ENCODE peak calls at places on chromosome 18, in seven cellular contexts. Q is NCI-H748 treated with DMSO at 0.1 percent for 48 hours; C is activated CD4-positive, alpha-beta T cell treated with anti-CD3 and anti-CD28 coated beads, Interleukin-2, amount 50 U/mL, for 24 hours; B is NCI-H1092 treated with DMSO at 0.1 percent for 48 hours; L is kidney tubule cell; T is sigmoid colon; J is NAMALWA. P is an unnamed sample.
A peak's percentile ranks its signal among the peaks of the same experiment; 100 is the strongest.

GRCh38 chr18:62957885-62958472 is 242.6 kb downstream of the PHLPP1 start:
- DNase-seq in Q (peak; percentile 47), C (peak; percentile 7), B (peak; percentile 67), L (peak; percentile 61), T (no peak), J (peak; percentile 66), P (peak; percentile 36)

GRCh38 chr18:79571221-79572092 is 108.1 kb upstream of the CTDP1 start:
- DNase-seq in Q (no peak), C (no peak), B (no peak), L (no peak), T (peak; percentile 53), J (no peak), P (no peak)

GRCh38 chr18:67813380-67814028 is 297.0 kb upstream of the DSEL start:
- DNase-seq in Q (no peak), C (no peak), B (no peak), L (no peak), T (no peak), J (no peak), P (no peak)

GRCh38 chr18:28080876-28081300 is 96.0 kb downstream of the CDH2 start:
- DNase-seq in Q (no peak), C (no peak), B (no peak), L (peak; percentile 94), T (no peak), J (peak; percentile 5), P (no peak)

GRCh38 chr18:902179-902718 is 2.4 kb upstream of the ADCYAP1 start:
- DNase-seq in Q (peak; percentile 73), C (no peak), B (peak; percentile 14), L (peak; percentile 32), T (no peak), J (peak; percentile 2), P (no peak)

GRCh38 chr18:33356735-33357134 is 83.8 kb downstream of the CCDC178 start:
- DNase-seq in Q (no peak), C (no peak), B (no peak), L (no peak), T (no peak), J (no peak), P (no peak)

GRCh38 chr18:2223859-2224258 is 347.4 kb downstream of the METTL4 start:
- DNase-seq in Q (peak; percentile 74), C (no peak), B (peak; percentile 5), L (peak; percentile 49), T (no peak), J (peak; percentile 43), P (peak; percentile 33)

GRCh38 chr18:69840445-69840844 is 107.2 kb downstream of the CD226 start:
- DNase-seq in Q (no peak), C (no peak), B (no peak), L (no peak), T (no peak), J (no peak), P (no peak)

GRCh38 chr18:43279015-43279758 is 1.9 kb upstream of the SYT4 start:
- DNase-seq in Q (peak; percentile 99), C (no peak), B (peak; percentile 91), L (peak; percentile 5), T (no peak), J (peak; percentile 70), P (no peak)

GRCh38 chr18:48827321-48828200 is 123.2 kb downstream of the SMAD7 start:
- DNase-seq in Q (peak; percentile 78), C (no peak), B (peak; percentile 93), L (no peak), T (peak; percentile 61), J (no peak), P (no peak)

GRCh38 chr18:35811896-35812295 is 160.6 kb upstream of the RMP24 start:
- DNase-seq in Q (peak; percentile 19), C (no peak), B (no peak), L (no peak), T (no peak), J (no peak), P (no peak)

GRCh38 chr18:75464356-75464755 is 36.9 kb upstream of the SMIM21 start:
- DNase-seq in Q (no peak), C (no peak), B (no peak), L (no peak), T (no peak), J (no peak), P (no peak)

GRCh38 chr18:76256897-76257500 is 238.0 kb downstream of the ZNF516 start:
- DNase-seq in Q (peak; percentile 37), C (no peak), B (peak; percentile 68), L (peak; percentile 55), T (no peak), J (peak; percentile 35), P (no peak)

GRCh38 chr18:23369231-23369630 is 83.9 kb upstream of the RIOK3 start:
- DNase-seq in Q (no peak), C (no peak), B (no peak), L (no peak), T (no peak), J (no peak), P (no peak)

GRCh38 chr18:55886886-55887285 is 298.9 kb upstream of the TCF4 start:
- DNase-seq in Q (no peak), C (no peak), B (no peak), L (peak; percentile 51), T (no peak), J (no peak), P (no peak)

GRCh38 chr18:3675994-3676393 is 226.0 kb downstream of the TGIF1 start:
- DNase-seq in Q (no peak), C (no peak), B (no peak), L (no peak), T (no peak), J (no peak), P (no peak)

GRCh38 chr18:40415821-40416220 is 1539.2 kb upstream of the PIK3C3 start:
- DNase-seq in Q (no peak), C (no peak), B (no peak), L (no peak), T (no peak), J (no peak), P (no peak)

GRCh38 chr18:58135170-58135569 is 91.1 kb downstream of the NEDD4L start:
- DNase-seq in Q (no peak), C (no peak), B (no peak), L (peak; percentile 92), T (no peak), J (no peak), P (no peak)

GRCh38 chr18:52046842-52047241 is 293.2 kb upstream of the DCC start:
- DNase-seq in Q (peak; percentile 98), C (no peak), B (no peak), L (no peak), T (no peak), J (no peak), P (no peak)

GRCh38 chr18:27109403-27109802 is 75.7 kb downstream of the CHST9 start:
- DNase-seq in Q (no peak), C (no peak), B (no peak), L (no peak), T (no peak), J (no peak), P (no peak)

GRCh38 chr18:77702686-77703085 is 453.0 kb downstream of the GALR1 start:
- DNase-seq in Q (peak; percentile 36), C (no peak), B (peak; percentile 77), L (peak; percentile 5), T (no peak), J (peak; percentile 39), P (no peak)

P was measured in left cardiac atrium.